ENCODE peak calls at places on chromosomes 13 and 19, in seven cellular contexts. One of them, this sample, is unnamed.

GRCh38 chr13:114105351-114106225 is 26.8 kb downstream of the RASA3 start:
- DNase-seq in tibial nerve: no peak
- DNase-seq in testis: no peak
- DNase-seq in choroid plexus epithelial cell: peak; percentile 52
- DNase-seq in lower lobe of right lung: no peak
- DNase-seq in tibial artery: peak; percentile 39
- DNase-seq in NB4: no peak
- DNase-seq in this sample: peak; percentile 77

GRCh38 chr13:24700539-24700938 is 20.3 kb downstream of the ATP12A start:
- DNase-seq in testis: no peak
- DNase-seq in lower lobe of right lung: no peak
- DNase-seq in NB4: no peak
- DNase-seq in tibial nerve: no peak
- DNase-seq in choroid plexus epithelial cell: no peak
- DNase-seq in tibial artery: no peak
- DNase-seq in this sample: no peak

GRCh38 chr19:6720369-6721112 is at the start of gene C3:
- DNase-seq in testis: peak; percentile 71
- DNase-seq in choroid plexus epithelial cell: peak; percentile 45
- DNase-seq in tibial nerve: peak; percentile 83
- DNase-seq in tibial artery: peak; percentile 84
- DNase-seq in lower lobe of right lung: peak; percentile 68
- DNase-seq in NB4: peak; percentile 74
- DNase-seq in this sample: peak; percentile 72

GRCh38 chr13:94825507-94825906 is 113.2 kb upstream of the SOX21 start:
- DNase-seq in testis: peak; percentile 70
- DNase-seq in tibial nerve: peak; percentile 52
- DNase-seq in NB4: no peak
- DNase-seq in choroid plexus epithelial cell: peak; percentile 75
- DNase-seq in lower lobe of right lung: no peak
- DNase-seq in tibial artery: peak; percentile 66
- DNase-seq in this sample: no peak

GRCh38 chr13:113366031-113366588 is 2.2 kb upstream of the GRTP1 start:
- DNase-seq in lower lobe of right lung: no peak
- DNase-seq in choroid plexus epithelial cell: no peak
- DNase-seq in testis: no peak
- DNase-seq in NB4: peak; percentile 36
- DNase-seq in tibial artery: peak; percentile 61
- DNase-seq in tibial nerve: no peak
- DNase-seq in this sample: no peak

GRCh38 chr13:110438776-110439175 is 122.7 kb downstream of the RAB20 start:
- DNase-seq in NB4: no peak
- DNase-seq in choroid plexus epithelial cell: no peak
- DNase-seq in tibial artery: no peak
- DNase-seq in lower lobe of right lung: no peak
- DNase-seq in tibial nerve: no peak
- DNase-seq in testis: no peak
- DNase-seq in this sample: peak; percentile 54

GRCh38 chr13:75715598-75716523 is 79.7 kb downstream of the LMO7 start:
- DNase-seq in choroid plexus epithelial cell: peak; percentile 67
- DNase-seq in NB4: no peak
- DNase-seq in tibial artery: no peak
- DNase-seq in tibial nerve: no peak
- DNase-seq in testis: no peak
- DNase-seq in lower lobe of right lung: no peak
- DNase-seq in this sample: no peak

GRCh38 chr13:76043882-76044281 is 407.8 kb downstream of the LMO7 start:
- DNase-seq in choroid plexus epithelial cell: peak; percentile 11
- DNase-seq in NB4: peak; percentile 3
- DNase-seq in tibial artery: no peak
- DNase-seq in testis: no peak
- DNase-seq in tibial nerve: no peak
- DNase-seq in lower lobe of right lung: no peak
- DNase-seq in this sample: no peak

GRCh38 chr19:33811246-33811645 is 14.6 kb downstream of the KCTD15 start:
- DNase-seq in NB4: no peak
- DNase-seq in lower lobe of right lung: peak; percentile 38
- DNase-seq in tibial nerve: no peak
- DNase-seq in choroid plexus epithelial cell: no peak
- DNase-seq in tibial artery: peak; percentile 59
- DNase-seq in testis: no peak
- DNase-seq in this sample: no peak

GRCh38 chr19:7848779-7849457 is 18.9 kb downstream of the EVI5L start:
- DNase-seq in NB4: no peak
- DNase-seq in lower lobe of right lung: no peak
- DNase-seq in tibial nerve: no peak
- DNase-seq in tibial artery: no peak
- DNase-seq in choroid plexus epithelial cell: no peak
- DNase-seq in testis: no peak
- DNase-seq in this sample: no peak

GRCh38 chr19:10259162-10259905 is 7.3 kb downstream of the MRPL4 start:
- DNase-seq in testis: peak; percentile 93
- DNase-seq in lower lobe of right lung: peak; percentile 95
- DNase-seq in tibial artery: peak; percentile 85
- DNase-seq in NB4: peak; percentile 100
- DNase-seq in choroid plexus epithelial cell: peak; percentile 91
- DNase-seq in tibial nerve: peak; percentile 95
- DNase-seq in this sample: peak; percentile 92

GRCh38 chr19:20269461-20269860 is 102.4 kb downstream of the ZNF486 start:
- DNase-seq in tibial nerve: no peak
- DNase-seq in NB4: no peak
- DNase-seq in tibial artery: no peak
- DNase-seq in testis: no peak
- DNase-seq in choroid plexus epithelial cell: no peak
- DNase-seq in lower lobe of right lung: no peak
- DNase-seq in this sample: no peak

GRCh38 chr13:112928958-112929777 is 39.8 kb upstream of the MCF2L start:
- DNase-seq in tibial artery: no peak
- DNase-seq in choroid plexus epithelial cell: peak; percentile 54
- DNase-seq in NB4: peak; percentile 48
- DNase-seq in tibial nerve: no peak
- DNase-seq in lower lobe of right lung: no peak
- DNase-seq in testis: no peak
- DNase-seq in this sample: no peak

GRCh38 chr19:23762884-23763711 is 4.4 kb upstream of the ZNF681 start:
- DNase-seq in choroid plexus epithelial cell: peak; percentile 71
- DNase-seq in tibial artery: peak; percentile 88
- DNase-seq in NB4: peak; percentile 68
- DNase-seq in lower lobe of right lung: peak; percentile 91
- DNase-seq in tibial nerve: no peak
- DNase-seq in testis: peak; percentile 93
- DNase-seq in this sample: peak; percentile 87

GRCh38 chr19:29804493-29804892 is 7.3 kb upstream of the CCNE1 start:
- DNase-seq in choroid plexus epithelial cell: no peak
- DNase-seq in lower lobe of right lung: peak; percentile 4
- DNase-seq in NB4: no peak
- DNase-seq in testis: no peak
- DNase-seq in tibial artery: no peak
- DNase-seq in tibial nerve: no peak
- DNase-seq in this sample: no peak

GRCh38 chr19:45958763-45959516 is 14.7 kb downstream of the NOVA2 start:
- DNase-seq in tibial nerve: no peak
- DNase-seq in lower lobe of right lung: no peak
- DNase-seq in NB4: no peak
- DNase-seq in testis: no peak
- DNase-seq in tibial artery: no peak
- DNase-seq in choroid plexus epithelial cell: no peak
- DNase-seq in this sample: no peak

GRCh38 chr13:97935071-97935470 is 18.4 kb upstream of the IPO5 start:
- DNase-seq in NB4: no peak
- DNase-seq in tibial nerve: no peak
- DNase-seq in testis: no peak
- DNase-seq in tibial artery: no peak
- DNase-seq in choroid plexus epithelial cell: no peak
- DNase-seq in lower lobe of right lung: no peak
- DNase-seq in this sample: no peak

GRCh38 chr13:47310376-47310775 is 413.5 kb upstream of the HTR2A start:
- DNase-seq in tibial nerve: no peak
- DNase-seq in NB4: peak; percentile 89
- DNase-seq in lower lobe of right lung: no peak
- DNase-seq in tibial artery: no peak
- DNase-seq in choroid plexus epithelial cell: no peak
- DNase-seq in testis: no peak
- DNase-seq in this sample: no peak

GRCh38 chr19:18097217-18097992 is at the start of gene MAST3:
- DNase-seq in choroid plexus epithelial cell: peak; percentile 86
- DNase-seq in tibial nerve: peak; percentile 56
- DNase-seq in NB4: peak; percentile 87
- DNase-seq in lower lobe of right lung: peak; percentile 93
- DNase-seq in testis: peak; percentile 86
- DNase-seq in tibial artery: peak; percentile 92
- DNase-seq in this sample: peak; percentile 90

GRCh38 chr19:18725755-18726416 is 42.4 kb downstream of the CRTC1 start:
- DNase-seq in lower lobe of right lung: no peak
- DNase-seq in NB4: no peak
- DNase-seq in testis: peak; percentile 77
- DNase-seq in choroid plexus epithelial cell: no peak
- DNase-seq in tibial artery: no peak
- DNase-seq in tibial nerve: peak; percentile 10
- DNase-seq in this sample: no peak

GRCh38 chr19:15285896-15286591 is 46.3 kb downstream of the BRD4 start:
- DNase-seq in choroid plexus epithelial cell: no peak
- DNase-seq in tibial nerve: no peak
- DNase-seq in lower lobe of right lung: no peak
- DNase-seq in testis: no peak
- DNase-seq in tibial artery: no peak
- DNase-seq in NB4: peak; percentile 41
- DNase-seq in this sample: no peak

GRCh38 chr19:32471095-32471494 is 65.5 kb downstream of the DPY19L3 start:
- DNase-seq in testis: peak; percentile 69
- DNase-seq in tibial nerve: no peak
- DNase-seq in choroid plexus epithelial cell: peak; percentile 12
- DNase-seq in lower lobe of right lung: no peak
- DNase-seq in NB4: no peak
- DNase-seq in tibial artery: no peak
- DNase-seq in this sample: no peak

GRCh38 chr13:94761407-94761806 is 49.1 kb upstream of the SOX21 start:
- DNase-seq in lower lobe of right lung: no peak
- DNase-seq in tibial artery: no peak
- DNase-seq in choroid plexus epithelial cell: no peak
- DNase-seq in NB4: no peak
- DNase-seq in tibial nerve: no peak
- DNase-seq in testis: no peak
- DNase-seq in this sample: no peak

GRCh38 chr13:79710376-79710775 is 229.4 kb downstream of the NDFIP2 start:
- DNase-seq in tibial nerve: no peak
- DNase-seq in testis: no peak
- DNase-seq in NB4: no peak
- DNase-seq in choroid plexus epithelial cell: peak; percentile 70
- DNase-seq in tibial artery: no peak
- DNase-seq in lower lobe of right lung: no peak
- DNase-seq in this sample: no peak

GRCh38 chr19:53907690-53908089 is 1.4 kb upstream of the CACNG7 start:
- DNase-seq in testis: no peak
- DNase-seq in choroid plexus epithelial cell: no peak
- DNase-seq in lower lobe of right lung: no peak
- DNase-seq in NB4: no peak
- DNase-seq in tibial artery: no peak
- DNase-seq in tibial nerve: no peak
- DNase-seq in this sample: no peak
- H3K4me3 ChIP-seq in testis: no peak overlapping the region
- H3K4me3 ChIP-seq in choroid plexus epithelial cell: no peak overlapping the region
- H3K4me3 ChIP-seq in lower lobe of right lung: no peak overlapping the region
- H3K4me3 ChIP-seq in NB4: no peak overlapping the region
- H3K4me3 ChIP-seq in tibial artery: no peak overlapping the region
- H3K4me3 ChIP-seq in tibial nerve: no peak overlapping the region
- H3K4me3 ChIP-seq in this sample: no peak overlapping the region

GRCh38 chr19:16446108-16447014 is 25.4 kb downstream of the EPS15L1 start:
- DNase-seq in choroid plexus epithelial cell: peak; percentile 82
- DNase-seq in testis: no peak
- DNase-seq in tibial artery: no peak
- DNase-seq in NB4: no peak
- DNase-seq in tibial nerve: no peak
- DNase-seq in lower lobe of right lung: no peak
- DNase-seq in this sample: no peak

GRCh38 chr19:16444273-16444597 is 27.5 kb downstream of the EPS15L1 start:
- DNase-seq in lower lobe of right lung: no peak
- DNase-seq in choroid plexus epithelial cell: no peak
- DNase-seq in testis: no peak
- DNase-seq in NB4: no peak
- DNase-seq in tibial nerve: no peak
- DNase-seq in tibial artery: no peak
- DNase-seq in this sample: peak; percentile 5

GRCh38 chr19:16442386-16443276 is 29.1 kb downstream of the EPS15L1 start:
- DNase-seq in tibial nerve: no peak
- DNase-seq in testis: no peak
- DNase-seq in lower lobe of right lung: peak; percentile 63
- DNase-seq in tibial artery: no peak
- DNase-seq in NB4: no peak
- DNase-seq in choroid plexus epithelial cell: no peak
- DNase-seq in this sample: no peak

GRCh38 chr19:16445238-16446107 is 26.3 kb downstream of the EPS15L1 start:
- DNase-seq in choroid plexus epithelial cell: peak; percentile 55
- DNase-seq in tibial nerve: no peak
- DNase-seq in tibial artery: no peak
- DNase-seq in NB4: peak; percentile 86
- DNase-seq in lower lobe of right lung: no peak
- DNase-seq in testis: no peak
- DNase-seq in this sample: no peak

GRCh38 chr19:16441661-16442071 is 30.1 kb downstream of the EPS15L1 start:
- DNase-seq in tibial artery: no peak
- DNase-seq in testis: peak; percentile 38
- DNase-seq in tibial nerve: no peak
- DNase-seq in lower lobe of right lung: no peak
- DNase-seq in NB4: peak; percentile 53
- DNase-seq in choroid plexus epithelial cell: peak; percentile 48
- DNase-seq in this sample: no peak
- TF ChIP-seq CTCF in tibial artery: no peak
- TF ChIP-seq CTCF in testis: no peak
- TF ChIP-seq CTCF in tibial nerve: no peak
- TF ChIP-seq CTCF in lower lobe of right lung: peak; percentile 43
- TF ChIP-seq CTCF in NB4: peak; percentile 78
- TF ChIP-seq CTCF in choroid plexus epithelial cell: peak; percentile 74
- TF ChIP-seq CTCF in this sample: peak; percentile 36

DNA sequence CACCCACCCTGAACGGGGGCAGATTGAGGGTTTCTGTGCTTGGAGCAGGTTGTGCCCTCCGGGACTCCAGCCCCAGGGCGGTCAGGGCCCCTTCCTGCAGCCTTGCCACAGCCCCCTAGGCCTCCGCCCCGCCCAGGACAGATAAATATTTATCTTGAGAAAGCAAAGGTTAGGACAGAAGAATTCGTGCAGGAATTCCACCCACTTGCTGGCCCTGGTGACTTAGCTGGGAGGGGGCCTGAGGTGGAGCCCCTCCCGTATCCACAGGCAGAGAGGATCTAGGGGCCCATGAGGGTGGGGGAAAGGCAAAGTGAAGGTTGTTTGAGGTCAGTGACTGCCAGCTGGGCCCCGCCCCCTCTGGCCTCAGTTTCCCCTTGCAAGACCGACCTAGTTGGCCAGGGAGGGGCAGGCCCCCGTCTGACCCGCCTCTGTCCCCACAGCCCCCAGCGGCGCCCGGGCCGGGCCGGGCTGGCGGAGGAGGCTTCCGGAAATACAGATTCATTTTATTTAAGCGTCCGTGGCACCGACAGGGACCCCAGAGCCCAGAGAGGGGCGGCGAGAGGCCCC is 5.2 kb downstream of the MIDN start:
- DNase-seq in NB4: no peak
- DNase-seq in testis: no peak
- DNase-seq in tibial artery: no peak
- DNase-seq in lower lobe of right lung: no peak
- DNase-seq in choroid plexus epithelial cell: peak; percentile 94
- DNase-seq in tibial nerve: no peak
- DNase-seq in this sample: no peak
- H3K4me3 ChIP-seq in NB4: no peak overlapping the region
- H3K4me3 ChIP-seq in testis: peak overlapping the region; percentile 3
- H3K4me3 ChIP-seq in tibial artery: peak overlapping the region; percentile 94
- H3K4me3 ChIP-seq in lower lobe of right lung: peak overlapping the region; percentile 77
- H3K4me3 ChIP-seq in choroid plexus epithelial cell: peak overlapping the region; percentile 78
- H3K4me3 ChIP-seq in tibial nerve: peak overlapping the region; percentile 91
- H3K4me3 ChIP-seq in this sample: peak overlapping the region; percentile 99

GRCh38 chr13:64819081-64819480 is 2411.1 kb downstream of the PCDH9 start:
- DNase-seq in lower lobe of right lung: no peak
- DNase-seq in tibial artery: no peak
- DNase-seq in testis: no peak
- DNase-seq in tibial nerve: no peak
- DNase-seq in choroid plexus epithelial cell: peak; percentile 58
- DNase-seq in NB4: no peak
- DNase-seq in this sample: no peak
- TF ChIP-seq CTCF in lower lobe of right lung: no peak
- TF ChIP-seq CTCF in tibial artery: no peak
- TF ChIP-seq CTCF in testis: no peak
- TF ChIP-seq CTCF in tibial nerve: no peak
- TF ChIP-seq CTCF in choroid plexus epithelial cell: peak; percentile 34
- TF ChIP-seq CTCF in NB4: no peak
- TF ChIP-seq CTCF in this sample: no peak